ENCODE peak calls at places on chromosome 16, in five cellular contexts. One of them, this sample, is unnamed.

GRCh38 chr16:68605746-68606145 is 39.4 kb upstream of the CDH3 start:
- DNase-seq in mucosa of descending colon: no peak
- DNase-seq in DND-41: no peak
- DNase-seq in Peyer's patch: no peak
- DNase-seq in vagina: no peak
- DNase-seq in this sample: no peak

GRCh38 chr16:970766-971581 is at the start of gene LMF1:
- DNase-seq in DND-41: peak; percentile 94
- DNase-seq in Peyer's patch: peak; percentile 99
- DNase-seq in vagina: no peak
- DNase-seq in mucosa of descending colon: peak; percentile 96
- DNase-seq in this sample: peak; percentile 90

GRCh38 chr16:10037771-10038170 is 144.5 kb downstream of the GRIN2A start:
- DNase-seq in mucosa of descending colon: no peak
- DNase-seq in vagina: no peak
- DNase-seq in DND-41: no peak
- DNase-seq in Peyer's patch: no peak
- DNase-seq in this sample: peak; percentile 22

GRCh38 chr16:49003022-49003421 is 278.6 kb downstream of the CBLN1 start:
- DNase-seq in DND-41: no peak
- DNase-seq in vagina: no peak
- DNase-seq in Peyer's patch: no peak
- DNase-seq in mucosa of descending colon: no peak
- DNase-seq in this sample: no peak

GRCh38 chr16:54750249-54750648 is 180.4 kb upstream of the IRX5 start:
- DNase-seq in DND-41: no peak
- DNase-seq in Peyer's patch: no peak
- DNase-seq in vagina: no peak
- DNase-seq in mucosa of descending colon: no peak
- DNase-seq in this sample: no peak

GRCh38 chr16:30934827-30935557 is 11.6 kb downstream of the FBXL19 start:
- DNase-seq in DND-41: peak; percentile 52
- DNase-seq in vagina: no peak
- DNase-seq in mucosa of descending colon: peak; percentile 48
- DNase-seq in Peyer's patch: no peak
- DNase-seq in this sample: peak; percentile 62

GRCh38 chr16:30166202-30166902 is 17.1 kb upstream of the CORO1A start:
- DNase-seq in DND-41: peak; percentile 23
- DNase-seq in mucosa of descending colon: no peak
- DNase-seq in Peyer's patch: no peak
- DNase-seq in vagina: no peak
- DNase-seq in this sample: no peak

GRCh38 chr16:63466-63865 is 9.0 kb downstream of the RHBDF1 start:
- DNase-seq in mucosa of descending colon: no peak
- DNase-seq in Peyer's patch: no peak
- DNase-seq in DND-41: no peak
- DNase-seq in vagina: no peak
- DNase-seq in this sample: no peak

GRCh38 chr16:82954224-82954929 is 327.6 kb downstream of the CDH13 start:
- DNase-seq in Peyer's patch: no peak
- DNase-seq in vagina: no peak
- DNase-seq in DND-41: no peak
- DNase-seq in mucosa of descending colon: no peak
- DNase-seq in this sample: no peak

GRCh38 chr16:62225675-62226074 is 189.4 kb upstream of the CDH8 start:
- DNase-seq in mucosa of descending colon: peak; percentile 78
- DNase-seq in Peyer's patch: peak; percentile 54
- DNase-seq in DND-41: peak; percentile 40
- DNase-seq in vagina: no peak
- DNase-seq in this sample: peak; percentile 97

GRCh38 chr16:49457196-49457595 is 83.6 kb downstream of the C16orf78 start:
- DNase-seq in Peyer's patch: no peak
- DNase-seq in mucosa of descending colon: no peak
- DNase-seq in vagina: no peak
- DNase-seq in DND-41: peak; percentile 2
- DNase-seq in this sample: no peak

GRCh38 chr16:48117217-48118105 is 38.3 kb downstream of the ABCC12 start:
- DNase-seq in DND-41: peak; percentile 69
- DNase-seq in Peyer's patch: no peak
- DNase-seq in mucosa of descending colon: peak; percentile 37
- DNase-seq in vagina: no peak
- DNase-seq in this sample: peak; percentile 83

GRCh38 chr16:48113471-48113870 is 42.3 kb downstream of the ABCC12 start:
- DNase-seq in DND-41: no peak
- DNase-seq in Peyer's patch: no peak
- DNase-seq in mucosa of descending colon: peak; percentile 2
- DNase-seq in vagina: no peak
- DNase-seq in this sample: no peak

GRCh38 chr16:11672206-11673090 is 4.2 kb downstream of the SNN start:
- DNase-seq in Peyer's patch: no peak
- DNase-seq in mucosa of descending colon: no peak
- DNase-seq in vagina: no peak
- DNase-seq in DND-41: peak; percentile 43
- DNase-seq in this sample: no peak

GRCh38 chr16:55861288-55861687 is 13.9 kb downstream of the CES5A start:
- DNase-seq in vagina: no peak
- DNase-seq in Peyer's patch: no peak
- DNase-seq in mucosa of descending colon: no peak
- DNase-seq in DND-41: no peak
- DNase-seq in this sample: no peak

GRCh38 chr16:29702307-29702706 is 23.3 kb downstream of the QPRT start:
- DNase-seq in mucosa of descending colon: no peak
- DNase-seq in DND-41: no peak
- DNase-seq in vagina: no peak
- DNase-seq in Peyer's patch: no peak
- DNase-seq in this sample: peak; percentile 62

GRCh38 chr16:2019500-2019899 is at the start of gene NPW:
- DNase-seq in Peyer's patch: no peak
- DNase-seq in vagina: no peak
- DNase-seq in DND-41: peak; percentile 39
- DNase-seq in mucosa of descending colon: no peak
- DNase-seq in this sample: peak; percentile 70

GRCh38 chr16:82855471-82855870 is 228.7 kb downstream of the CDH13 start:
- DNase-seq in Peyer's patch: no peak
- DNase-seq in vagina: no peak
- DNase-seq in mucosa of descending colon: no peak
- DNase-seq in DND-41: no peak
- DNase-seq in this sample: no peak

GRCh38 chr16:15897834-15898254 is 9.4 kb upstream of the CEP20 start:
- DNase-seq in vagina: no peak
- DNase-seq in Peyer's patch: no peak
- DNase-seq in mucosa of descending colon: no peak
- DNase-seq in DND-41: no peak
- DNase-seq in this sample: no peak

GRCh38 chr16:78693496-78693895 is 594.0 kb downstream of the WWOX start:
- DNase-seq in Peyer's patch: no peak
- DNase-seq in vagina: no peak
- DNase-seq in DND-41: no peak
- DNase-seq in mucosa of descending colon: no peak
- DNase-seq in this sample: no peak

GRCh38 chr16:2704983-2705275 is 15.1 kb downstream of the PRSS27 start:
- DNase-seq in vagina: no peak
- DNase-seq in DND-41: no peak
- DNase-seq in mucosa of descending colon: no peak
- DNase-seq in Peyer's patch: no peak
- DNase-seq in this sample: no peak

GRCh38 chr16:79083879-79084278 is 516.7 kb downstream of the MAF start:
- DNase-seq in DND-41: peak; percentile 62
- DNase-seq in Peyer's patch: no peak
- DNase-seq in vagina: no peak
- DNase-seq in mucosa of descending colon: no peak
- DNase-seq in this sample: no peak

GRCh38 chr16:30077656-30078055 is 1.9 kb downstream of the PPP4C start:
- DNase-seq in mucosa of descending colon: no peak
- DNase-seq in DND-41: no peak
- DNase-seq in Peyer's patch: no peak
- DNase-seq in vagina: no peak
- DNase-seq in this sample: no peak

GRCh38 chr16:918068-918467 is 52.7 kb downstream of the LMF1 start:
- DNase-seq in mucosa of descending colon: peak; percentile 21
- DNase-seq in Peyer's patch: no peak
- DNase-seq in DND-41: no peak
- DNase-seq in vagina: no peak
- DNase-seq in this sample: no peak

GRCh38 chr16:86387461-86388440 is 122.6 kb upstream of the FOXF1 start:
- DNase-seq in mucosa of descending colon: no peak
- DNase-seq in DND-41: no peak
- DNase-seq in vagina: no peak
- DNase-seq in Peyer's patch: no peak
- DNase-seq in this sample: peak; percentile 73

GRCh38 chr16:24423332-24423731 is 116.0 kb upstream of the RBBP6 start:
- DNase-seq in Peyer's patch: no peak
- DNase-seq in mucosa of descending colon: no peak
- DNase-seq in DND-41: no peak
- DNase-seq in vagina: no peak
- DNase-seq in this sample: no peak

GRCh38 chr16:30692381-30693074 is 6.4 kb upstream of the SRCAP start:
- DNase-seq in Peyer's patch: no peak
- DNase-seq in vagina: no peak
- DNase-seq in mucosa of descending colon: no peak
- DNase-seq in DND-41: no peak
- DNase-seq in this sample: no peak

GRCh38 chr16:71426069-71426879 is 15.6 kb downstream of the TLE7 start:
- DNase-seq in Peyer's patch: no peak
- DNase-seq in DND-41: no peak
- DNase-seq in vagina: no peak
- DNase-seq in mucosa of descending colon: no peak
- DNase-seq in this sample: peak; percentile 80

GRCh38 chr16:85227262-85227923 is 115.1 kb upstream of the CIBAR2 start:
- DNase-seq in DND-41: no peak
- DNase-seq in mucosa of descending colon: no peak
- DNase-seq in vagina: no peak
- DNase-seq in Peyer's patch: no peak
- DNase-seq in this sample: no peak
- H3K4me3 ChIP-seq in DND-41: no peak overlapping the region
- H3K4me3 ChIP-seq in mucosa of descending colon: no peak overlapping the region
- H3K4me3 ChIP-seq in vagina: no peak overlapping the region
- H3K4me3 ChIP-seq in Peyer's patch: no peak overlapping the region
- H3K4me3 ChIP-seq in this sample: no peak overlapping the region

GRCh38 chr16:67154578-67155304 is 3.9 kb upstream of the B3GNT9 start:
- DNase-seq in DND-41: no peak
- DNase-seq in Peyer's patch: no peak
- DNase-seq in mucosa of descending colon: peak; percentile 21
- DNase-seq in vagina: no peak
- DNase-seq in this sample: no peak
- H3K4me3 ChIP-seq in DND-41: peak overlapping the region; percentile 38
- H3K4me3 ChIP-seq in Peyer's patch: no peak overlapping the region
- H3K4me3 ChIP-seq in mucosa of descending colon: no peak overlapping the region
- H3K4me3 ChIP-seq in vagina: no peak overlapping the region
- H3K4me3 ChIP-seq in this sample: peak overlapping the region; percentile 38

GRCh38 chr16:58679763-58680162 is 4.8 kb downstream of the SLC38A7 start:
- DNase-seq in Peyer's patch: no peak
- DNase-seq in mucosa of descending colon: no peak
- DNase-seq in vagina: no peak
- DNase-seq in DND-41: no peak
- DNase-seq in this sample: no peak

GRCh38 chr16:58684001-58684353 is 593 bp downstream of the SLC38A7 start:
- DNase-seq in vagina: no peak
- DNase-seq in mucosa of descending colon: peak; percentile 10
- DNase-seq in Peyer's patch: no peak
- DNase-seq in DND-41: no peak
- DNase-seq in this sample: no peak

GRCh38 chr16:58684354-58685083 is at the start of gene SLC38A7:
- DNase-seq in Peyer's patch: peak; percentile 88
- DNase-seq in DND-41: peak; percentile 81
- DNase-seq in vagina: no peak
- DNase-seq in mucosa of descending colon: peak; percentile 91
- DNase-seq in this sample: peak; percentile 89

DNA sequence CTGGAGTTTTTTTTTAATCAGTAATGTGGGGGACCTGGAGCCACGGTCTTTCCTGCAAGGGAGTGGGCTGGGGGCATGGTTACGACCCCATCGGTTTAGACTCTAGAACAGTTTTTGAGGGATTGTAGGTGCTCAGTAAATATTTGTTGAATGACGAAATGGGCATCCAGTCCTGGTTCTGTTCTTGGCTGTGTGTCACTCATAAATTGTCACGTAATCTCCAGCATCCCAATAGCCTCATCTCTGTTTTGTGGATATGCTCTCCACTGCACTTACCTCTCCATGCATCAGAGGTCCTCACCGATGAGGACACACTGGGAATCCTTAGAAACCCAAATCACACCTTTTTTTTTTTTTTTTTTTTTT is 497 bp upstream of the SLC38A7 start:
- DNase-seq in mucosa of descending colon: no peak
- DNase-seq in vagina: no peak
- DNase-seq in DND-41: no peak
- DNase-seq in Peyer's patch: no peak
- DNase-seq in this sample: no peak
- H3K4me3 ChIP-seq in mucosa of descending colon: no peak overlapping the region
- H3K4me3 ChIP-seq in vagina: peak overlapping the region; percentile 93
- H3K4me3 ChIP-seq in DND-41: peak overlapping the region; percentile 90
- H3K4me3 ChIP-seq in Peyer's patch: no peak overlapping the region
- H3K4me3 ChIP-seq in this sample: peak overlapping the region; percentile 83

GRCh38 chr16:19406891-19407491 is 10.7 kb upstream of the TMC5 start:
- DNase-seq in Peyer's patch: no peak
- DNase-seq in DND-41: no peak
- DNase-seq in mucosa of descending colon: no peak
- DNase-seq in vagina: no peak
- DNase-seq in this sample: no peak

GRCh38 chr16:19415918-19416317 is 1.8 kb upstream of the TMC5 start:
- DNase-seq in mucosa of descending colon: no peak
- DNase-seq in Peyer's patch: no peak
- DNase-seq in vagina: no peak
- DNase-seq in DND-41: no peak
- DNase-seq in this sample: no peak

GRCh38 chr16:19415461-19415860 is 2.2 kb upstream of the TMC5 start:
- DNase-seq in Peyer's patch: no peak
- DNase-seq in mucosa of descending colon: peak; percentile 66
- DNase-seq in DND-41: no peak
- DNase-seq in vagina: no peak
- DNase-seq in this sample: no peak

GRCh38 chr16:19411298-19411697 is 6.4 kb upstream of the TMC5 start:
- DNase-seq in vagina: no peak
- DNase-seq in DND-41: no peak
- DNase-seq in Peyer's patch: no peak
- DNase-seq in mucosa of descending colon: no peak
- DNase-seq in this sample: no peak

DNA sequence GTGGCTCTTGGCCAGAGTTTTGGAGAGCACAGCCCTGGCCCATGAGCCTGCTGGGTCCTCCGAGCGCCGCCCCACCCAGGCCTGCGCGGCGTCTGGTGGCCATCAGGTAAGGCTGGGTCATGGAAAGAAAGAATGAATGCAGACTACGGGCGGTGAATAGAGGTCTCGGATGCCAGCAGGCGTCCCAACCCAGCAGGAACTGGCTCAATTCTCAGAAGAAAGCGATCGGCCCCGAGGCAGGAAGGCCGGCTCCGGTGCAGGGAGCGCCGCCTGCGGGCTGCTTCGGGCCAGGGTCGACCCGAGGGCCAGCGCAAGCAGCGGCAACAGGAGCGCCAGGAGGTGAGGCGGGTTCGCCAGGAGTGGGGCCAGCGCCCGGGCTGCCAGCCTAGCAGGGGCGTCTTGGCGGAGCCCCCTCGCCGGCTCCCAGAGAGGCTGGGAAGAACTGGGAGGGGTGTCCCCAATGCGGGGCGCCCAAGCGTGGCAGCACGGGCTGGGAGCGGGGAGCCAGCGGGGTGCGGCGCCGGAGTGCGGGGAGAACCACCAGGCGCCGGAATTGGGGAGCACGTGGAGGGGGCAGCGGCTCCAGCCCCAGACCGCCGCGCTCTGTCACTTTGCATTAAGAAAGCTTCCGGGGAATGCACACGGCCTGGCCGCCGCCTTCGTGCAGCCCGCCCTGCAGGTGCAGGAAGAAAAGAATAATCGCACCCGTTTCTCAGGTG is 7.1 kb upstream of the TMC5 start:
- DNase-seq in vagina: no peak
- DNase-seq in mucosa of descending colon: peak; percentile 72
- DNase-seq in Peyer's patch: peak; percentile 85
- DNase-seq in DND-41: no peak
- DNase-seq in this sample: peak; percentile 36
- H3K4me3 ChIP-seq in vagina: peak overlapping the region; percentile 22
- H3K4me3 ChIP-seq in mucosa of descending colon: peak overlapping the region; percentile 50
- H3K4me3 ChIP-seq in Peyer's patch: peak overlapping the region; percentile 41
- H3K4me3 ChIP-seq in DND-41: no peak overlapping the region
- H3K4me3 ChIP-seq in this sample: peak overlapping the region; percentile 49